ENCODE peak calls at places on chromosomes 4 and X, in four cellular contexts. W is heart left ventricle, S is D721Med, Y is GM12865. C is an unnamed sample.

GRCh38 chr4:174396599-174396998 is 112.9 kb downstream of the CEP44 start:
- DNase-seq in Y (no peak), W (no peak), S (no peak), C (no peak)

GRCh38 chr4:13441506-13441905 is 42.6 kb downstream of the RAB28 start:
- DNase-seq in S (no peak), Y (no peak), W (no peak), C (no peak)

GRCh38 chr4:89283226-89283974 is 24.2 kb downstream of the GPRIN3 start:
- DNase-seq in W (no peak), Y (no peak), S (no peak), C (peak)

GRCh38 chr4:8152090-8152864 is 6.3 kb downstream of the ABLIM2 start:
- DNase-seq in Y (no peak), S (no peak), W (peak), C (no peak)

GRCh38 chr4:26459054-26459755 is 31.1 kb downstream of the CCKAR start:
- DNase-seq in Y (peak), S (peak), W (no peak), C (peak)

GRCh38 chr4:152586668-152587067 is 50.8 kb upstream of the FBXW7 start:
- DNase-seq in S (no peak), W (no peak), Y (no peak), C (no peak)

GRCh38 chr4:20723019-20723418 is 22.8 kb downstream of the PACRGL start:
- DNase-seq in W (no peak), Y (no peak), S (no peak), C (peak)

GRCh38 chr4:153591441-153591840 is 92.6 kb upstream of the TLR2 start:
- DNase-seq in Y (no peak), S (no peak), W (no peak), C (no peak)

GRCh38 chrX:38548508-38548907 is 12.8 kb upstream of the TSPAN7 start:
- DNase-seq in S (no peak), W (no peak), Y (no peak), C (no peak)

GRCh38 chr4:38921151-38921550 is 53.5 kb downstream of the FAM114A1 start:
- DNase-seq in Y (no peak), S (no peak), W (no peak), C (no peak)

GRCh38 chr4:71406459-71406963 is 67.7 kb downstream of the SLC4A4 start:
- DNase-seq in Y (no peak), W (no peak), S (no peak), C (peak)

GRCh38 chr4:8303485-8304281 is 34.1 kb downstream of the HTRA3 start:
- DNase-seq in Y (no peak), S (no peak), W (no peak), C (peak)

GRCh38 chr4:38396845-38397547 is 267.0 kb upstream of the KLF3 start:
- DNase-seq in Y (no peak), S (no peak), W (no peak), C (no peak)

GRCh38 chr4:79638735-79639134 is 230.7 kb upstream of the GK2 start:
- DNase-seq in Y (no peak), W (no peak), S (no peak), C (no peak)

GRCh38 chrX:11214346-11215190 is 78.6 kb upstream of the AMELX start:
- DNase-seq in Y (no peak), S (no peak), W (peak), C (no peak)

GRCh38 chr4:106584590-106584989 is 216.0 kb upstream of the GIMD1 start:
- DNase-seq in S (no peak), W (no peak), Y (no peak), C (peak)

GRCh38 chrX:42704454-42704853 is 73.5 kb downstream of the PPP1R2C start:
- DNase-seq in Y (peak), S (no peak), W (no peak), C (peak)

GRCh38 chrX:63250253-63250868 is 100.8 kb downstream of the SPIN4 start:
- DNase-seq in S (no peak), Y (peak), W (no peak), C (peak)

GRCh38 chr4:56680266-56680665 is 830 bp downstream of the HOPX start:
- DNase-seq in Y (no peak), W (no peak), S (no peak), C (no peak)

GRCh38 chr4:12411072-12411471 is 982.4 kb upstream of the HS3ST1 start:
- DNase-seq in W (no peak), S (no peak), Y (no peak), C (no peak)

GRCh38 chrX:76802698-76803097 is 375.2 kb downstream of the MAGEE1 start:
- DNase-seq in W (no peak), Y (no peak), S (no peak), C (peak)

GRCh38 chrX:150364347-150365050 is 1.4 kb downstream of the MAMLD1 start:
- DNase-seq in W (no peak), Y (no peak), S (no peak), C (no peak)

GRCh38 chr4:2702361-2702760 is 53.8 kb downstream of the TNIP2 start:
- DNase-seq in W (no peak), Y (no peak), S (no peak), C (no peak)

GRCh38 chr4:145097331-145097820 is 620 bp downstream of the ANAPC10 start:
- DNase-seq in S (no peak), Y (peak), W (no peak), C (no peak)

GRCh38 chr4:3009422-3009821 is 46.1 kb downstream of the GRK4 start:
- DNase-seq in Y (peak), S (no peak), W (no peak), C (peak)

GRCh38 chr4:9937078-9937477 is 84.2 kb downstream of the SLC2A9 start:
- DNase-seq in S (no peak), Y (peak), W (no peak), C (no peak)

GRCh38 chr4:931194-931959 is 739 bp downstream of the GAK start:
- DNase-seq in S (no peak), Y (peak), W (no peak), C (peak)

GRCh38 chr4:153763404-153763803 is 3.6 kb upstream of the RNF175 start:
- DNase-seq in S (no peak), Y (no peak), W (no peak), C (no peak)

GRCh38 chrX:132271330-132271729 is 52.1 kb upstream of the RAP2C start:
- DNase-seq in W (no peak), Y (no peak), S (no peak), C (peak)

GRCh38 chrX:19810809-19811208 is 76.6 kb downstream of the SH3KBP1 start:
- DNase-seq in S (no peak), W (no peak), Y (no peak), C (peak)

GRCh38 chr4:72896515-72896914 is 173.0 kb downstream of the COX18 start:
- DNase-seq in W (no peak), Y (no peak), S (no peak), C (peak)

GRCh38 chr4:156347412-156348075 is 393.9 kb upstream of the CTSO start:
- DNase-seq in Y (no peak), W (no peak), S (no peak), C (peak)

DNA sequence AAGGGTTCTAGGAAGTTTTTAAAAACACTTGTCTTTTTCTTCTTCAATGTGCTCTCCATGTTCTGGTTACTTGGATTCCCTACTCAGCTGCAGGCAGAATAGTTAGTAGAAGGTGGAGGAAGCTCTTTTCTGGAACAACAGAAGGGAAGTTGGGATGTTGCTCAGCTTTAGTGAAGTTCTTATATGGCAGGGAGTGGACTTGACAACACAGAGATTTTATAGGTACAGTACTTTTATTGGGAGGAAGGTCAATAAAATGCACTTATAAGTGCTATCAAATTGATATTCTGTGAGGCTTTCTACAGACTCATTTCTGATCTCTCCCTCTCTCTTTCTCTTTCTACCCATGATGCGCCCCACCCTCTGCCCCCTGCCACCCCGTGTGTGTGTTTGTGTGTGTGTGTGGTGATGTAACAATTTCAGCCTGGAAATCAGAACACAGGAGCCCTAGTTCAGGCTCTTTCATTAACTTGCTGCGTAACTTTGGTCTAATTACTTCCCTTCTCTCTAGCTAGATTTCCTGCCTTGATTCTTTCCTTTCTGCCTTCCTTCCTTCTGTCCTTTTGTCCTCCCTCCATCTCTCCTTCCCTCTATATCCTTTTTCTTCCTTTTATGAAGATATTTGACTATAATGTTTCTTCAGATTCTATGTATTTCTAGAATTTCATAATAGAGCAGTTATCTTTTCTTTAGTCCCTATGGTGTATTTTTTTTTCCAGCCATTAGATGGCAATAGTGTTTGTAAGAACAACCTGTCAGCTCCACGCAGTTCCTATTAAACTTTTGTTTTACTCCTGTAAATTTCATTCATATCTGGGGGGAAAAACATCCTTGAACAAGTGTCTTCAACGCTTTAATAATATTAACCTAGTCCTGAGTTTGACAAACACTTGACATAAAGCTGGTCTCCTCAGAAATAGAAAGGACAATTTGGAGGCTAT is 37.1 kb downstream of the HEPH start:
- DNase-seq in Y (peak), S (no peak), W (no peak), C (peak)
- TF ChIP-seq CTCF in Y (peak), S (peak), W (no peak), C (peak)

GRCh38 chrX:44244008-44244407 is 99.5 kb downstream of the EFHC2 start:
- DNase-seq in S (no peak), W (no peak), Y (peak), C (peak)
- TF ChIP-seq CTCF in S (peak), W (peak), Y (peak), C (peak)

GRCh38 chr4:189124149-189124758 is 816.4 kb upstream of the FRG1 start:
- DNase-seq in S (no peak), Y (no peak), W (no peak), C (peak)
- TF ChIP-seq CTCF in S (peak), Y (no peak), W (peak), C (peak)

DNA sequence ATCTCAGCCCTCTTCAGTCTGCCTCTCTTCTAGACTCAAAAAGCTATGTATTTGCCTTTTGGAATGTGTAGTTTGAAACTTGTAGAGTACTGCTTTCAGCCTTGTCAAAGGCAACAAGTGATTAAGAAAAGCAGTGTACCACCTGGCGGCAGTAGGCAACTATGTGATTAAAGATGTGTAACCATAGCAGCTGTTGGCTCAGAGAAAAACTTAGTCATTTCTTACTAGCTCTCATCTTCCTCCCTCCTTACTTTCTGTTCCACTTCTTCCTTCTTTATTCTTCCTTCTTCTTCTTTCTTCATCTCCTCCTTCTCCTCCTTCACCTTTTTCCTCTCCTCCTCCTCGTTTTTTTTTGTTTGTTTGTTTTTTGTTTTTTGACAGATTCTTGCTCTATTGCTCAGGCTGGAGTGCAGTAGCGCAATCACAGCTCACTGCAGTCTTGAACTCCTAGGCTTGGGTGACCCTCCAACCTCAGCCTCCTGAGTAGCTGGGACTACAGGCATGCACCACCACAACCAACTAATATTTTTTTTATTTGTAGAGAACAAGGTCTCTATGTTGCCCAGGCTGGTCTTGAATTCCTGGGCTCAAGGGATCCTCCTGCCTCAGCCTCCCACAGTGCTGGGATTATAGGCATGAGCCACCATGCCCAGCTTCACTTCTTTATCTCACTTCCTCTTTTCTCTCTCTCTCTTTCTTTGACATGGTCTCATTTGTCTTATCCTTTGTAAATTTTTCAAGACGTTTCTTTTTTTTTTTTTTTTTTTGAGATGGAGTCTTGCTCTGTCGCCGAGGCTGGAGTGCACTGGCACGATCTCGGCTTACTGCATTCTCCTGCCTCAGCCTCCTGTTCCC is 32.6 kb downstream of the ABHD18 start:
- DNase-seq in S (no peak), W (no peak), Y (peak), C (peak)
- TF ChIP-seq CTCF in S (peak), W (no peak), Y (peak), C (peak)

GRCh38 chr4:102500371-102501175 is 586 bp upstream of the NFKB1 start:
- DNase-seq in W (peak), Y (peak), S (no peak), C (peak)
- TF ChIP-seq CTCF in W (no peak), Y (no peak), S (no peak), C (peak)

GRCh38 chrX:143664302-143664701 is 28.4 kb upstream of the SLITRK4 start:
- DNase-seq in Y (peak), W (no peak), S (no peak), C (peak)

GRCh38 chrX:143663755-143664154 is 27.9 kb upstream of the SLITRK4 start:
- DNase-seq in W (no peak), S (no peak), Y (no peak), C (no peak)

DNA sequence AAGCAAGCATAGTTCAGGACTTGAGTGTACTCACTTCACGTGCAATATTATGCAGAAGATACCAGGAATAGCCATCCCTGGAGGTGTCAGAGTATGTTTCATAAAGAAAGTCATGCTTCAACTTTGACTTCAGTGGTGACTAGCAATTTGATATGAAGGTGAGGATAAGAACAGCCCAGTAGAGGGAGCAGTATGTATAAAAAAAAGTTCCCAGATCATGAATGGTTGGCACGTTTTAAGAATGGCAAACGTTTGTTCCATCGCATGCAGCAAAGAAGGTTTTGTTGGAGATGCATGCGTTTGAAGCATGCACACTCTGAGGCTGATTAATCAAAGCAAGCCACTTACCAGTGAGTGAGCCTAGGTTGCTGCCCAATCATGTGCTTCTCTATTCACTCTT is 33.5 kb upstream of the SLITRK4 start:
- DNase-seq in S (no peak), Y (no peak), W (no peak), C (no peak)
- TF ChIP-seq CTCF in S (peak), Y (no peak), W (no peak), C (no peak)

C was measured in AG10803.